ENCODE peak calls at places on chromosome 6, in five cellular contexts. C, L, S, N and W are unnamed samples.

GRCh38 chr6:42140756-42141602 is 1.4 kb downstream of the C6orf132 start:
- DNase-seq in C (no peak), L (no peak), S (peak), N (no peak), W (no peak)

GRCh38 chr6:135440087-135440792 is 57.3 kb downstream of the AHI1 start:
- DNase-seq in C (no peak), L (no peak), S (no peak), N (no peak), W (no peak)

GRCh38 chr6:130161627-130162404 is 60.9 kb downstream of the SAMD3 start:
- DNase-seq in C (no peak), L (no peak), S (no peak), N (no peak), W (no peak)

GRCh38 chr6:33981421-33981820 is 164.5 kb downstream of the GRM4 start:
- DNase-seq in C (no peak), L (no peak), S (no peak), N (peak), W (no peak)

GRCh38 chr6:137799950-137800568 is 67.0 kb upstream of the TNFAIP3 start:
- DNase-seq in C (peak), L (peak), S (peak), N (no peak), W (no peak)

GRCh38 chr6:42136508-42137191 is 5.8 kb downstream of the C6orf132 start:
- DNase-seq in C (no peak), L (peak), S (peak), N (peak), W (no peak)

GRCh38 chr6:13152804-13153203 is 175.5 kb downstream of the TBC1D7 start:
- DNase-seq in C (no peak), L (no peak), S (no peak), N (no peak), W (no peak)

GRCh38 chr6:143619844-143620243 is 57.9 kb upstream of the PHACTR2 start:
- DNase-seq in C (no peak), L (no peak), S (no peak), N (no peak), W (no peak)

GRCh38 chr6:154974485-154975149 is 20.5 kb upstream of the TIAM2 start:
- DNase-seq in C (no peak), L (no peak), S (no peak), N (no peak), W (no peak)

GRCh38 chr6:21922086-21922485 is 328.5 kb downstream of the SOX4 start:
- DNase-seq in C (no peak), L (no peak), S (peak), N (no peak), W (no peak)

GRCh38 chr6:11232968-11233626 is 629 bp upstream of the NEDD9 start:
- DNase-seq in C (no peak), L (peak), S (no peak), N (no peak), W (no peak)

GRCh38 chr6:9332241-9332640 is 896.9 kb upstream of the SLC35B3 start:
- DNase-seq in C (no peak), L (no peak), S (no peak), N (no peak), W (no peak)

GRCh38 chr6:130923350-130923749 is 96.1 kb downstream of the SMLR1 start:
- DNase-seq in C (no peak), L (no peak), S (no peak), N (no peak), W (no peak)

GRCh38 chr6:21208114-21208795 is 385.3 kb upstream of the SOX4 start:
- DNase-seq in C (no peak), L (no peak), S (no peak), N (no peak), W (no peak)

GRCh38 chr6:11432091-11432490 is 105.5 kb upstream of the TMEM170B start:
- DNase-seq in C (no peak), L (no peak), S (no peak), N (no peak), W (no peak)

GRCh38 chr6:98894810-98895209 is 52.9 kb downstream of the FBXL4 start:
- DNase-seq in C (no peak), L (no peak), S (peak), N (no peak), W (no peak)

GRCh38 chr6:37366910-37367309 is 13.1 kb downstream of the RNF8 start:
- DNase-seq in C (no peak), L (no peak), S (no peak), N (no peak), W (no peak)

GRCh38 chr6:108564178-108564577 is 3.5 kb downstream of the FOXO3 start:
- DNase-seq in C (no peak), L (no peak), S (peak), N (no peak), W (no peak)

GRCh38 chr6:56869346-56869745 is 85.6 kb upstream of the BEND6 start:
- DNase-seq in C (no peak), L (no peak), S (no peak), N (no peak), W (no peak)

GRCh38 chr6:98824163-98824906 is 10.0 kb upstream of the POU3F2 start:
- DNase-seq in C (no peak), L (peak), S (no peak), N (peak), W (no peak)

GRCh38 chr6:106736502-106736901 is 107.1 kb downstream of the QRSL1 start:
- DNase-seq in C (no peak), L (no peak), S (peak), N (no peak), W (no peak)

GRCh38 chr6:46638650-46639049 is 14.0 kb downstream of the CYP39A1 start:
- DNase-seq in C (no peak), L (no peak), S (peak), N (no peak), W (no peak)

GRCh38 chr6:157346371-157346770 is 23.1 kb upstream of the TMEM242 start:
- DNase-seq in C (no peak), L (no peak), S (no peak), N (no peak), W (no peak)

GRCh38 chr6:119445666-119446622 is 96.4 kb upstream of the MAN1A1 start:
- DNase-seq in C (no peak), L (no peak), S (peak), N (no peak), W (no peak)

GRCh38 chr6:12208190-12208589 is 82.0 kb upstream of the EDN1 start:
- DNase-seq in C (no peak), L (no peak), S (peak), N (no peak), W (no peak)

GRCh38 chr6:25601797-25602679 is 50.0 kb upstream of the SCGN start:
- DNase-seq in C (no peak), L (peak), S (peak), N (no peak), W (no peak)

GRCh38 chr6:36127462-36128016 is 2.8 kb upstream of the MAPK13 start:
- DNase-seq in C (no peak), L (no peak), S (peak), N (peak), W (no peak)

GRCh38 chr6:150307520-150307919 is 61.3 kb upstream of the IYD start:
- DNase-seq in C (no peak), L (no peak), S (no peak), N (no peak), W (no peak)

GRCh38 chr6:84638286-84638685 is 126.1 kb downstream of the TBX18 start:
- DNase-seq in C (no peak), L (no peak), S (no peak), N (no peak), W (no peak)

GRCh38 chr6:74733830-74734591 is 471.8 kb downstream of the COL12A1 start:
- DNase-seq in C (no peak), L (no peak), S (peak), N (no peak), W (no peak)

GRCh38 chr6:37569999-37570776 is 70.5 kb upstream of the CCDC167 start:
- DNase-seq in C (no peak), L (no peak), S (no peak), N (no peak), W (no peak)

GRCh38 chr6:34170341-34170740 is 24.5 kb upstream of the GRM4 start:
- DNase-seq in C (no peak), L (no peak), S (no peak), N (peak), W (no peak)

GRCh38 chr6:144500886-144501285 is 215.8 kb downstream of the UTRN start:
- DNase-seq in C (no peak), L (no peak), S (no peak), N (no peak), W (no peak)

GRCh38 chr6:13454286-13455221 is 32.8 kb downstream of the GFOD1 start:
- DNase-seq in C (peak), L (no peak), S (peak), N (no peak), W (no peak)

GRCh38 chr6:144133225-144133821 is 17.0 kb upstream of the STX11 start:
- DNase-seq in C (no peak), L (no peak), S (no peak), N (no peak), W (no peak)

GRCh38 chr6:44247338-44248302 is 719 bp downstream of the HSP90AB1 start:
- DNase-seq in C (peak), L (peak), S (no peak), N (peak), W (no peak)